ENCODE peak calls at places on chromosome 5, in seven cellular contexts. W is NCI-H1436, M is body of pancreas, B is epithelial cell of proximal tubule, J is prostate gland, S is AG10803, D is amygdala. F is an unnamed sample.

GRCh38 chr5:163963881-163964280 is 458.5 kb downstream of the MAT2B start:
- DNase-seq in B (no peak), W (no peak), J (no peak), D (no peak), S (peak; percentile 50), M (no peak), F (no peak)

GRCh38 chr5:126680215-126680817 is 79.6 kb downstream of the PHAX start:
- DNase-seq in W (no peak), J (no peak), S (peak; percentile 83), D (no peak), M (no peak), B (no peak), F (peak; percentile 34)

GRCh38 chr5:132771559-132771998 is 5.5 kb downstream of the SEPTIN8 start:
- DNase-seq in S (peak; percentile 91), B (peak; percentile 60), J (no peak), W (no peak), D (no peak), M (peak; percentile 59), F (no peak)

GRCh38 chr5:73039082-73039481 is 81.3 kb upstream of the TMEM171 start:
- DNase-seq in J (no peak), B (no peak), D (no peak), W (no peak), M (no peak), S (no peak), F (no peak)

GRCh38 chr5:74686962-74687751 is 2.1 kb downstream of the HEXB start:
- DNase-seq in D (no peak), M (no peak), S (no peak), B (no peak), W (no peak), J (no peak), F (no peak)

GRCh38 chr5:133885566-133885965 is 82.9 kb downstream of the C5orf15 start:
- DNase-seq in W (no peak), B (no peak), D (no peak), S (no peak), M (no peak), J (no peak), F (no peak)

GRCh38 chr5:76535577-76535976 is 87.6 kb downstream of the F2RL2 start:
- DNase-seq in M (no peak), S (no peak), B (no peak), D (no peak), J (no peak), W (no peak), F (no peak)

GRCh38 chr5:154995679-154996078 is 17.9 kb upstream of the KIF4B start:
- DNase-seq in J (no peak), D (no peak), M (no peak), B (no peak), S (no peak), W (no peak), F (no peak)

GRCh38 chr5:464843-465590 is 22.0 kb downstream of the EXOC3 start:
- DNase-seq in S (no peak), W (no peak), D (no peak), M (no peak), J (no peak), B (no peak), F (no peak)

GRCh38 chr5:15835514-15835913 is 335.5 kb downstream of the FBXL7 start:
- DNase-seq in M (no peak), J (no peak), S (peak; percentile 34), B (no peak), W (no peak), D (no peak), F (no peak)

GRCh38 chr5:77972545-77973252 is 196.6 kb upstream of the TBCA start:
- DNase-seq in D (no peak), W (peak; percentile 86), M (no peak), J (no peak), S (no peak), B (no peak), F (no peak)

GRCh38 chr5:131776451-131776850 is 20.4 kb downstream of the FNIP1 start:
- DNase-seq in J (no peak), W (no peak), B (no peak), S (peak; percentile 57), M (no peak), D (no peak), F (no peak)

GRCh38 chr5:32499261-32499660 is 54.7 kb upstream of the ZFR start:
- DNase-seq in M (no peak), W (no peak), S (no peak), B (no peak), D (no peak), J (no peak), F (no peak)

GRCh38 chr5:74149395-74149794 is 491.1 kb downstream of the ENC1 start:
- DNase-seq in W (no peak), J (peak; percentile 88), S (peak; percentile 81), M (peak; percentile 76), B (no peak), D (no peak), F (no peak)

GRCh38 chr5:43000198-43000840 is 39.8 kb downstream of the ANXA2R start:
- DNase-seq in D (no peak), W (no peak), J (peak; percentile 49), M (no peak), B (no peak), S (peak; percentile 50), F (no peak)

GRCh38 chr5:138793481-138794010 is 40.3 kb downstream of the CTNNA1 start:
- DNase-seq in W (no peak), B (no peak), M (no peak), S (peak; percentile 44), D (no peak), J (no peak), F (no peak)

GRCh38 chr5:153813871-153814270 is 224.8 kb downstream of the FAM114A2 start:
- DNase-seq in J (no peak), B (no peak), S (peak; percentile 85), D (no peak), W (no peak), M (no peak), F (no peak)

GRCh38 chr5:168528521-168529360 is at the start of gene FBLL1:
- DNase-seq in D (no peak), W (peak; percentile 12), S (peak; percentile 7), B (no peak), J (no peak), M (peak; percentile 5), F (no peak)

GRCh38 chr5:5432020-5432707 is 9.7 kb downstream of the ICE1 start:
- DNase-seq in D (no peak), W (no peak), M (no peak), B (no peak), S (peak; percentile 45), J (no peak), F (peak; percentile 5)

GRCh38 chr5:9947231-9947693 is 302.4 kb downstream of the ATPSCKMT start:
- DNase-seq in M (no peak), W (no peak), J (no peak), D (no peak), S (no peak), B (peak; percentile 73), F (no peak)

GRCh38 chr5:173774212-173774850 is 113.8 kb upstream of the CPEB4 start:
- DNase-seq in M (peak; percentile 25), D (no peak), B (no peak), J (no peak), W (no peak), S (no peak), F (no peak)

GRCh38 chr5:73031839-73032238 is 76.0 kb downstream of the FCHO2 start:
- DNase-seq in J (no peak), W (no peak), M (peak; percentile 19), B (peak; percentile 12), D (no peak), S (peak; percentile 89), F (peak; percentile 18)

GRCh38 chr5:97388794-97389193 is 205.7 kb upstream of the RIOK2 start:
- DNase-seq in W (no peak), M (no peak), D (no peak), B (no peak), J (no peak), S (no peak), F (no peak)

GRCh38 chr5:32852535-32852934 is 141.4 kb downstream of the NPR3 start:
- DNase-seq in S (peak; percentile 77), J (no peak), B (peak; percentile 62), D (no peak), M (peak; percentile 16), W (no peak), F (peak; percentile 70)

GRCh38 chr5:153617190-153617589 is 126.7 kb downstream of the GRIA1 start:
- DNase-seq in S (peak; percentile 60), J (no peak), B (no peak), W (no peak), D (no peak), M (no peak), F (no peak)

GRCh38 chr5:55533806-55534435 is 843 bp downstream of the PLPP1 start:
- DNase-seq in S (peak; percentile 33), J (peak; percentile 18), D (no peak), B (no peak), W (no peak), M (peak; percentile 40), F (peak; percentile 36)

GRCh38 chr5:139647406-139648204 is 544 bp upstream of the CXXC5 start:
- DNase-seq in W (no peak), M (peak; percentile 13), B (no peak), D (no peak), J (no peak), S (no peak), F (no peak)

GRCh38 chr5:99061299-99061698 is 132.5 kb upstream of the CHD1 start:
- DNase-seq in M (no peak), D (no peak), B (peak; percentile 26), W (no peak), S (peak; percentile 24), J (no peak), F (no peak)

GRCh38 chr5:15807861-15808260 is 307.9 kb downstream of the FBXL7 start:
- DNase-seq in J (no peak), S (peak; percentile 84), M (peak; percentile 5), B (no peak), W (no peak), D (no peak), F (no peak)

GRCh38 chr5:74641014-74641777 is 668 bp upstream of the ENC1 start:
- DNase-seq in J (peak; percentile 72), M (peak; percentile 79), S (peak; percentile 64), B (no peak), D (peak; percentile 7), W (peak; percentile 66), F (peak; percentile 56)

GRCh38 chr5:173941758-173942401 is 47.1 kb upstream of the C5orf47 start:
- DNase-seq in D (no peak), W (no peak), J (peak; percentile 38), B (peak; percentile 67), M (peak; percentile 23), S (no peak), F (no peak)

GRCh38 chr5:38533286-38534121 is 22.9 kb downstream of the LIFR start:
- DNase-seq in W (no peak), D (no peak), B (no peak), J (no peak), M (no peak), S (no peak), F (no peak)

GRCh38 chr5:82735160-82735789 is 341.9 kb downstream of the TMEM167A start:
- DNase-seq in B (no peak), S (no peak), W (no peak), D (no peak), M (no peak), J (no peak), F (no peak)

GRCh38 chr5:151267481-151268275 is 14.7 kb downstream of the GM2A start:
- DNase-seq in B (no peak), M (no peak), W (no peak), S (no peak), D (no peak), J (no peak), F (no peak)